ENCODE peak calls at places on chromosome 20, in eight cellular contexts. W is activated T-helper 1 cell treated with anti-CD3 and anti-CD28 coated beads, Interleukin-2, amount 50 U/mL, for 16 hours; G is ACHN; J is iPS-NIHi11; U is GM06990; S is activated naive CD4-positive, alpha-beta T cell; P is NCI-H2227 treated with DMSO at 0.1 percent for 48 hours; M is astrocyte. B is an unnamed sample.

GRCh38 chr20:50932881-50933280 is 1.6 kb upstream of the ADNP start:
- DNase-seq in P (no peak), W (no peak), S (no peak), G (no peak), U (no peak), J (no peak), M (no peak), B (no peak)

GRCh38 chr20:54525906-54526596 is 50.7 kb downstream of the DOK5 start:
- DNase-seq in U (no peak), W (no peak), G (no peak), P (no peak), J (no peak), M (peak), S (no peak), B (no peak)

GRCh38 chr20:17866234-17867001 is 102.2 kb downstream of the SNX5 start:
- DNase-seq in W (no peak), U (no peak), J (no peak), G (no peak), M (no peak), S (no peak), P (no peak), B (no peak)

GRCh38 chr20:47038581-47039560 is 144.2 kb downstream of the EYA2 start:
- DNase-seq in M (no peak), P (no peak), W (no peak), U (no peak), J (no peak), S (no peak), G (no peak), B (no peak)

GRCh38 chr20:62117658-62118057 is 4.6 kb upstream of the LSM14B start:
- DNase-seq in S (peak), P (no peak), U (no peak), M (no peak), G (no peak), W (peak), J (no peak), B (peak)

GRCh38 chr20:61328906-61329558 is 77.0 kb downstream of the CDH4 start:
- DNase-seq in J (no peak), W (no peak), M (no peak), G (no peak), P (no peak), U (peak), S (peak), B (no peak)

GRCh38 chr20:31860431-31861345 is 9.6 kb downstream of the DUSP15 start:
- DNase-seq in J (peak), M (no peak), U (no peak), P (peak), G (peak), W (no peak), S (no peak), B (no peak)

GRCh38 chr20:45020236-45020886 is 54.0 kb downstream of the STK4 start:
- DNase-seq in M (no peak), S (no peak), W (no peak), J (no peak), U (no peak), G (no peak), P (no peak), B (no peak)